ENCODE peak calls at places on chromosome 3, in eight cellular contexts. L is HFFc6; J is NCI-H1436; P is Right ventricle myocardium superior; C is stimulated activated CD8-positive, alpha-beta memory T cell treated with anti-CD3 and anti-CD28 coated beads, Interleukin-15, amount 100 ng/mL, for 24 hours; B is activated CD4-positive, alpha-beta T cell treated with anti-CD3 and anti-CD28 coated beads, Interleukin-2, amount 50 U/mL, for 4 hours; H is CD8-positive, alpha-beta T cell; G is HTR-8/SVneo. I is an unnamed sample.

GRCh38 chr3:49133226-49133951 is 539 bp upstream of the LAMB2 start:
- DNase-seq in P (peak), C (no peak), L (peak), J (peak), B (no peak), H (no peak), G (peak), I (peak)

GRCh38 chr3:18112976-18113766 is 312.0 kb downstream of the SATB1 start:
- DNase-seq in J (peak), L (no peak), H (no peak), C (no peak), G (no peak), B (no peak), P (no peak), I (no peak)

GRCh38 chr3:122628567-122628966 is 51.1 kb downstream of the PARP15 start:
- DNase-seq in P (no peak), L (no peak), H (no peak), J (no peak), G (peak), B (no peak), C (no peak), I (no peak)

GRCh38 chr3:45690331-45691035 is 1.3 kb downstream of the SACM1L start:
- DNase-seq in B (no peak), P (no peak), C (no peak), G (no peak), L (no peak), H (no peak), J (no peak), I (no peak)

GRCh38 chr3:152718810-152719209 is 116.1 kb upstream of the P2RY1 start:
- DNase-seq in H (no peak), B (no peak), C (no peak), G (no peak), P (no peak), J (no peak), L (no peak), I (no peak)

GRCh38 chr3:194215392-194215791 is 79.4 kb downstream of the HES1 start:
- DNase-seq in L (no peak), P (no peak), G (no peak), C (no peak), B (no peak), J (no peak), H (no peak), I (no peak)

GRCh38 chr3:197224034-197224444 is 74.4 kb downstream of the DLG1 start:
- DNase-seq in H (no peak), C (no peak), B (no peak), L (peak), J (peak), G (peak), P (no peak), I (peak)

GRCh38 chr3:16707260-16707659 is 102.0 kb upstream of the DAZL start:
- DNase-seq in P (no peak), G (no peak), B (no peak), L (no peak), C (no peak), J (no peak), H (no peak), I (no peak)

GRCh38 chr3:197889204-197889930 is 60.6 kb upstream of the RPL35A start:
- DNase-seq in J (no peak), G (no peak), L (no peak), B (no peak), C (no peak), H (no peak), P (no peak), I (no peak)

GRCh38 chr3:65713016-65713415 is 325.7 kb downstream of the MAGI1 start:
- DNase-seq in J (no peak), H (no peak), C (no peak), P (no peak), L (peak), B (no peak), G (no peak), I (peak)

GRCh38 chr3:79019137-79019923 is 748.5 kb downstream of the ROBO1 start:
- DNase-seq in G (peak), P (peak), B (no peak), C (no peak), L (peak), J (peak), H (peak), I (peak)

GRCh38 chr3:143525408-143525807 is 322.9 kb downstream of the SLC9A9 start:
- DNase-seq in P (no peak), J (no peak), H (no peak), C (no peak), L (no peak), B (no peak), G (no peak), I (no peak)

GRCh38 chr3:186287723-186288122 is 74.3 kb downstream of the DGKG start:
- DNase-seq in C (no peak), B (no peak), H (no peak), P (no peak), G (no peak), L (peak), J (no peak), I (peak)

GRCh38 chr3:190585771-190586630 is 72.1 kb downstream of the IL1RAP start:
- DNase-seq in P (no peak), J (peak), B (peak), C (no peak), G (peak), L (peak), H (no peak), I (peak)

GRCh38 chr3:170089862-170090600 is 52.2 kb downstream of the GPR160 start:
- DNase-seq in B (no peak), C (no peak), G (no peak), L (no peak), P (no peak), J (no peak), H (no peak), I (no peak)

GRCh38 chr3:24521306-24522154 is 26.9 kb upstream of the THRB start:
- DNase-seq in P (peak), L (no peak), B (no peak), G (no peak), H (no peak), C (no peak), J (no peak), I (no peak)

GRCh38 chr3:132164469-132165092 is 129.8 kb upstream of the CPNE4 start:
- DNase-seq in L (no peak), B (no peak), C (no peak), H (no peak), J (no peak), P (no peak), G (no peak), I (no peak)

GRCh38 chr3:121757812-121758545 is 8.4 kb upstream of the GOLGB1 start:
- DNase-seq in B (no peak), J (no peak), P (no peak), G (no peak), L (no peak), H (no peak), C (no peak), I (no peak)

GRCh38 chr3:134597390-134597975 is 53.3 kb downstream of the KY start:
- DNase-seq in C (no peak), H (no peak), J (no peak), B (no peak), P (no peak), L (no peak), G (no peak), I (no peak)

GRCh38 chr3:191795196-191795595 is 334.2 kb downstream of the PYDC2 start:
- DNase-seq in G (no peak), P (no peak), L (no peak), C (no peak), J (no peak), B (no peak), H (no peak), I (no peak)